ENCODE peak calls at places on chromosomes 4 and X, in ten cellular contexts. One of them, this sample, is unnamed.

GRCh38 chr4:65580551-65580950 is 89.7 kb downstream of the EPHA5 start:
- DNase-seq in neural progenitor cell: peak
- DNase-seq in dorsolateral prefrontal cortex: no peak
- DNase-seq in SK-N-SH: no peak
- DNase-seq in breast epithelium: no peak
- DNase-seq in heart right ventricle: no peak
- DNase-seq in GM12865: no peak
- DNase-seq in cardiac fibroblast: peak
- DNase-seq in astrocyte of the spinal cord: peak
- DNase-seq in mammary epithelial cell: no peak
- DNase-seq in this sample: peak

GRCh38 chrX:24990585-24990984 is 25.2 kb downstream of the ARX start:
- DNase-seq in neural progenitor cell: peak
- DNase-seq in dorsolateral prefrontal cortex: no peak
- DNase-seq in SK-N-SH: no peak
- DNase-seq in breast epithelium: no peak
- DNase-seq in heart right ventricle: no peak
- DNase-seq in GM12865: no peak
- DNase-seq in cardiac fibroblast: no peak
- DNase-seq in astrocyte of the spinal cord: no peak
- DNase-seq in mammary epithelial cell: no peak
- DNase-seq in this sample: no peak

GRCh38 chrX:45849261-45849660 is 648.6 kb upstream of the DIPK2B start:
- DNase-seq in neural progenitor cell: peak
- DNase-seq in dorsolateral prefrontal cortex: no peak
- DNase-seq in SK-N-SH: peak
- DNase-seq in breast epithelium: no peak
- DNase-seq in heart right ventricle: peak
- DNase-seq in GM12865: no peak
- DNase-seq in cardiac fibroblast: peak
- DNase-seq in astrocyte of the spinal cord: peak
- DNase-seq in mammary epithelial cell: peak
- DNase-seq in this sample: peak

GRCh38 chr4:45550766-45551366 is 573.0 kb downstream of the GABRG1 start:
- DNase-seq in neural progenitor cell: no peak
- DNase-seq in dorsolateral prefrontal cortex: no peak
- DNase-seq in SK-N-SH: no peak
- DNase-seq in breast epithelium: no peak
- DNase-seq in heart right ventricle: no peak
- DNase-seq in GM12865: peak
- DNase-seq in cardiac fibroblast: no peak
- DNase-seq in astrocyte of the spinal cord: no peak
- DNase-seq in mammary epithelial cell: no peak
- DNase-seq in this sample: no peak

GRCh38 chrX:108664701-108665100 is 71.7 kb downstream of the IRS4 start:
- DNase-seq in neural progenitor cell: no peak
- DNase-seq in dorsolateral prefrontal cortex: no peak
- DNase-seq in SK-N-SH: no peak
- DNase-seq in breast epithelium: no peak
- DNase-seq in heart right ventricle: no peak
- DNase-seq in GM12865: no peak
- DNase-seq in cardiac fibroblast: peak
- DNase-seq in astrocyte of the spinal cord: no peak
- DNase-seq in mammary epithelial cell: no peak
- DNase-seq in this sample: peak

GRCh38 chr4:15162465-15163283 is 160.4 kb downstream of the CPEB2 start:
- DNase-seq in neural progenitor cell: no peak
- DNase-seq in dorsolateral prefrontal cortex: no peak
- DNase-seq in SK-N-SH: peak
- DNase-seq in breast epithelium: no peak
- DNase-seq in heart right ventricle: no peak
- DNase-seq in GM12865: peak
- DNase-seq in cardiac fibroblast: peak
- DNase-seq in astrocyte of the spinal cord: peak
- DNase-seq in mammary epithelial cell: no peak
- DNase-seq in this sample: peak

GRCh38 chr4:41430796-41431195 is 107.2 kb upstream of the LIMCH1 start:
- DNase-seq in neural progenitor cell: no peak
- DNase-seq in dorsolateral prefrontal cortex: no peak
- DNase-seq in SK-N-SH: no peak
- DNase-seq in breast epithelium: no peak
- DNase-seq in heart right ventricle: no peak
- DNase-seq in GM12865: no peak
- DNase-seq in cardiac fibroblast: peak
- DNase-seq in astrocyte of the spinal cord: no peak
- DNase-seq in mammary epithelial cell: no peak
- DNase-seq in this sample: no peak

GRCh38 chr4:39231660-39232059 is 49.3 kb downstream of the WDR19 start:
- DNase-seq in neural progenitor cell: no peak
- DNase-seq in dorsolateral prefrontal cortex: no peak
- DNase-seq in SK-N-SH: no peak
- DNase-seq in breast epithelium: no peak
- DNase-seq in heart right ventricle: no peak
- DNase-seq in GM12865: no peak
- DNase-seq in cardiac fibroblast: no peak
- DNase-seq in astrocyte of the spinal cord: no peak
- DNase-seq in mammary epithelial cell: no peak
- DNase-seq in this sample: no peak

DNA sequence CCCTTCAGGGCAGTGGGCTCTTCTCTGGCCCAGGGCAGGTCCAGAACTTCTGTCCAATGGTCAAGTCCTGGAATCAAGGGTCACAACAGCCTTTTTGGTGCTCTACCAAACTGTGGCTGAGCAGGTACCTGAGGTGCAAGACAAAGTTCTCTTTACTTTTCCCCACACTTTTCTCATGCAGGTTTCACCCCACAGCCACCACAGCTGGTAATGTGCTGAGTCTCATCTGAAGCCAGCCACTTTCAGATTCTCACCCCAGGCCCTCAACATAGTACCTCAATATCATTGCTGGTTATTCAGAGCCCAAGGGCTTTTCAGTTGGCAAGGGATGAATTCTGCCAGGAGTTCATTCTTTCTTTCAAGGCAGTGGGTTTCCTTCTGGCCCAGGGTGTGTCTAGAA is 426.0 kb downstream of the TECRL start:
- DNase-seq in neural progenitor cell: no peak
- DNase-seq in dorsolateral prefrontal cortex: no peak
- DNase-seq in SK-N-SH: no peak
- DNase-seq in breast epithelium: no peak
- DNase-seq in heart right ventricle: no peak
- DNase-seq in GM12865: no peak
- DNase-seq in cardiac fibroblast: no peak
- DNase-seq in astrocyte of the spinal cord: no peak
- DNase-seq in mammary epithelial cell: no peak
- DNase-seq in this sample: no peak
- TF ChIP-seq CTCF in neural progenitor cell: no peak
- TF ChIP-seq CTCF in dorsolateral prefrontal cortex: no peak
- TF ChIP-seq CTCF in SK-N-SH: no peak
- TF ChIP-seq CTCF in breast epithelium: no peak
- TF ChIP-seq CTCF in heart right ventricle: no peak
- TF ChIP-seq CTCF in GM12865: no peak
- TF ChIP-seq CTCF in cardiac fibroblast: no peak
- TF ChIP-seq CTCF in astrocyte of the spinal cord: no peak
- TF ChIP-seq CTCF in mammary epithelial cell: no peak
- TF ChIP-seq CTCF in this sample: no peak

DNA sequence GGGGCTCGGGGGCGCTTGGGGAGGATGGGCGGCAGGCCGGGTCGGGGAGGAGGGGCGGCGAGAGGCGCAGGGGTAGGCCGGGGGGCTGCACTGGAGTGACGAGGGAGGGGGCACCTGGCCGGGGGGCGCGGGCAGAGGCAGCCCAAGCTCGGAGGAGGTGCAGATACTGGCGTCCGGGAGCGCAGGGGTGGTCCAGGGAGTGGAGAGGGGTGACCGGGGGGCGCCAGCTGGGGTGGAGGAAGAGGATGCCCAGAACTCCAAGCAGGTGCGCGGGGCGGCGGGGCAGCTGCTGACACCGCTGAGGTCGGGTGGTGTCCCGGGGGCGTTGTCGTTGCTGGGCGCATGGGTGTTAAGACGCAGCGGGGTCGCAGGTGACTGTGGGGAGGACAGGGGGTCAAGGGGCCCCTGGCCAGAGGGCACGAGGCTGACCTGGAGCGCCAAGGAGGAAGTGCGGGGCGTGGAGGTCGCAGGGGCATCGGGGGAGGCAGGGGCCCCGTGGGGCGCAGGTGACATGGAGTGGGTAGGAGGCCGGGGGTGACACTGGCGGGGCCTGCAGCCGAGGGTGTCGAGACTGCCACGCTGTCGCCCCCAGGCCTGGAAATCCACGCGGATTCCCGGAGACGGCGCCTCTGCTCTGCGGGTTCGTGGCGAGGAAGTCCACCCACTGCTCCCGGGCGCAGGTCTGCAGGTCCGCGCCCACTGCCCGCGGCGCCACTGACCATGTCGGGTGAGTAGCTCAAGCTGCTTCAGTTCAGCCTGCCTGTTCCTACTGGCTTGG is 928 bp downstream of the GYG2 start:
- DNase-seq in neural progenitor cell: peak
- DNase-seq in dorsolateral prefrontal cortex: no peak
- DNase-seq in SK-N-SH: no peak
- DNase-seq in breast epithelium: no peak
- DNase-seq in heart right ventricle: no peak
- DNase-seq in GM12865: no peak
- DNase-seq in cardiac fibroblast: no peak
- DNase-seq in astrocyte of the spinal cord: no peak
- DNase-seq in mammary epithelial cell: no peak
- DNase-seq in this sample: no peak
- H3K4me3 ChIP-seq in neural progenitor cell: peak
- H3K4me3 ChIP-seq in dorsolateral prefrontal cortex: no peak
- H3K4me3 ChIP-seq in SK-N-SH: no peak
- H3K4me3 ChIP-seq in breast epithelium: peak
- H3K4me3 ChIP-seq in heart right ventricle: peak
- H3K4me3 ChIP-seq in GM12865: no peak
- H3K4me3 ChIP-seq in cardiac fibroblast: peak
- H3K4me3 ChIP-seq in astrocyte of the spinal cord: peak
- H3K4me3 ChIP-seq in mammary epithelial cell: no peak
- H3K4me3 ChIP-seq in this sample: peak

DNA sequence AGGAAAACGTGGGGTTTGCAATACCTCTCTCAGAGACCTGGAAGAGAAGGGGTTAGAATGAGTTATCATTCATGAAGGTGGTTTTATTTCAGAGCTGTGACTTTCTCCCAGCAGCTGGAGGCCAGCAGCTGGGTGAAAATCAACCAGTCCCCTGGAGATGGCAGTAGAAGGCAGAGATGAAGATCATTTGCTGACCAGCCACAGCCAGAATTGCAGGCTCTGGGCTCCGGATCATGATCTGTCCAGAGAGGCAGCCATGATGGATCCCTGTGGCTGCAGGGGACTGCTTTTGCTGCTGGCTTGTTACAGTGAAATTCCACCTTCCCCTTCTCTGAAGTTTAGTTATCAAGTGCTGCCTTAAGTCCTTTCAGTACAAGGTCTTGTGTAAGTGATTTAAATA is 46.9 kb upstream of the TAB3 start:
- DNase-seq in neural progenitor cell: peak
- DNase-seq in dorsolateral prefrontal cortex: no peak
- DNase-seq in SK-N-SH: peak
- DNase-seq in breast epithelium: peak
- DNase-seq in heart right ventricle: no peak
- DNase-seq in GM12865: peak
- DNase-seq in cardiac fibroblast: peak
- DNase-seq in astrocyte of the spinal cord: peak
- DNase-seq in mammary epithelial cell: peak
- DNase-seq in this sample: peak
- TF ChIP-seq CTCF in neural progenitor cell: peak
- TF ChIP-seq CTCF in dorsolateral prefrontal cortex: no peak
- TF ChIP-seq CTCF in SK-N-SH: peak
- TF ChIP-seq CTCF in breast epithelium: no peak
- TF ChIP-seq CTCF in heart right ventricle: peak
- TF ChIP-seq CTCF in GM12865: no peak
- TF ChIP-seq CTCF in cardiac fibroblast: peak
- TF ChIP-seq CTCF in astrocyte of the spinal cord: peak
- TF ChIP-seq CTCF in mammary epithelial cell: peak
- TF ChIP-seq CTCF in this sample: peak

GRCh38 chr4:57850141-57850540 is 740.0 kb upstream of the IGFBP7 start:
- DNase-seq in neural progenitor cell: no peak
- DNase-seq in dorsolateral prefrontal cortex: no peak
- DNase-seq in SK-N-SH: no peak
- DNase-seq in breast epithelium: no peak
- DNase-seq in heart right ventricle: no peak
- DNase-seq in GM12865: no peak
- DNase-seq in cardiac fibroblast: no peak
- DNase-seq in astrocyte of the spinal cord: no peak
- DNase-seq in mammary epithelial cell: no peak
- DNase-seq in this sample: peak

GRCh38 chr4:57854748-57855147 is 744.6 kb upstream of the IGFBP7 start:
- DNase-seq in neural progenitor cell: no peak
- DNase-seq in dorsolateral prefrontal cortex: no peak
- DNase-seq in SK-N-SH: no peak
- DNase-seq in breast epithelium: no peak
- DNase-seq in heart right ventricle: no peak
- DNase-seq in GM12865: no peak
- DNase-seq in cardiac fibroblast: no peak
- DNase-seq in astrocyte of the spinal cord: no peak
- DNase-seq in mammary epithelial cell: no peak
- DNase-seq in this sample: no peak
- H3K4me3 ChIP-seq in neural progenitor cell: no peak
- H3K4me3 ChIP-seq in dorsolateral prefrontal cortex: no peak
- H3K4me3 ChIP-seq in SK-N-SH: no peak
- H3K4me3 ChIP-seq in breast epithelium: no peak
- H3K4me3 ChIP-seq in heart right ventricle: peak
- H3K4me3 ChIP-seq in GM12865: peak
- H3K4me3 ChIP-seq in cardiac fibroblast: no peak
- H3K4me3 ChIP-seq in astrocyte of the spinal cord: no peak
- H3K4me3 ChIP-seq in mammary epithelial cell: no peak
- H3K4me3 ChIP-seq in this sample: no peak

DNA sequence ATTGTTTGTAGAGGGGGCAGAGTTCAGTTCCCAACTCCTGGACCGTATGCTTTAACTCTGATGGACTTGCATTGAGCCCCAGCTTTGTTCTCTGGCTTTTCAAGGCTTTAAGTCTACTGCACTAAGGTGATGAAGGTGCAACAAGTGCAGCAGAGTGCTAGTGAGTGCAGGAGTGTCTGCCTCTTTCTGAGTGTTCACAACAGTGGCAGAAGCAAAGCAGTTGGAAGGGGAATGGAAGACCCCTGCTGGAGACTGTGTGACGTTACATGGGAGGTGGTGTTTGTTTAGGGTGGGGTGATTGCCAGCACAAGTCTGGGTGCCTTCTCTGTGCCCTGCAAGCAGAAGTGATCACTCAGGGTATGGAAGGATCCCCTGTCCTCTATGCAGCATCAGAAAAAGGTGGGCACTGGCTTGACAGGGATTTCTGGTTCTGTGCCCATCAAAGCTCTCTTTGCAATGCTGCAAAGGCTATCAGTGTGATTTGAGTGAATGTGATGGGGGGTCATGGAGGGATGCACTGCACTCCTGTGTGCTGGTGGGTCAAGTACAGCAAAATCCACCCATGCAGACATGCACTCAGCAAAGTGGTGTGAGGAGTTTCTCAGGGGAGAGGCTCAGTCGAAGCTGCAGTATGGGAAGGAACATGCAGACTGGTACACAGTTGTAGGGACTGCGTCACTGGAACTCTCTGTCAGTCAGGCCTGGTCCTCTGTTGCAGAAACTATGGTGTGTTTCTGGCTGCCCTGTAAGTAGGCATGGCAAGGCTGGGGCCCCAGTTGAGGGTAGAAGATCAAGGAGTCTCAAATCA is 70.9 kb upstream of the UGT2B7 start:
- DNase-seq in neural progenitor cell: peak
- DNase-seq in dorsolateral prefrontal cortex: no peak
- DNase-seq in SK-N-SH: no peak
- DNase-seq in breast epithelium: no peak
- DNase-seq in heart right ventricle: no peak
- DNase-seq in GM12865: peak
- DNase-seq in cardiac fibroblast: no peak
- DNase-seq in astrocyte of the spinal cord: no peak
- DNase-seq in mammary epithelial cell: no peak
- DNase-seq in this sample: peak
- TF ChIP-seq CTCF in neural progenitor cell: peak
- TF ChIP-seq CTCF in dorsolateral prefrontal cortex: no peak
- TF ChIP-seq CTCF in SK-N-SH: peak
- TF ChIP-seq CTCF in breast epithelium: no peak
- TF ChIP-seq CTCF in heart right ventricle: no peak
- TF ChIP-seq CTCF in GM12865: peak
- TF ChIP-seq CTCF in cardiac fibroblast: peak
- TF ChIP-seq CTCF in astrocyte of the spinal cord: peak
- TF ChIP-seq CTCF in mammary epithelial cell: peak
- TF ChIP-seq CTCF in this sample: peak